ENCODE peak calls at places on chromosomes 7 and 10, in five cellular contexts. O is aorta, I is heart left ventricle, W is GM23248, H is body of pancreas. Z is an unnamed sample. For H3K36me3 and H3K4me1, the result is how much of the 10 kb centered on the place peaks cover.

GRCh38 chr7:1169409-1170368 is 9.7 kb upstream of the ZFAND2A start:
- DNase-seq in O (peak), I (peak), W (peak), H (peak), Z (peak)

GRCh38 chr10:96577037-96577436 is 9.8 kb downstream of the TM9SF3 start:
- DNase-seq in O (no peak), I (no peak), W (no peak), H (no peak), Z (no peak)

GRCh38 chr10:114334301-114334700 is 70.0 kb downstream of the AFAP1L2 start:
- DNase-seq in O (no peak), I (no peak), W (no peak), H (no peak), Z (no peak)

GRCh38 chr10:14416308-14416700 is 85.6 kb upstream of the FRMD4A start:
- DNase-seq in O (no peak), I (no peak), W (no peak), H (no peak), Z (no peak)

GRCh38 chr7:151081170-151082101 is 827 bp upstream of the FASTK start:
- DNase-seq in O (no peak), I (peak), W (peak), H (no peak), Z (no peak)

GRCh38 chr10:5752301-5752871 is 60.8 kb downstream of the GDI2 start:
- DNase-seq in O (no peak), I (no peak), W (peak), H (no peak), Z (no peak)

GRCh38 chr10:93222211-93222754 is 148.6 kb downstream of the CYP26A1 start:
- DNase-seq in O (no peak), I (no peak), W (peak), H (no peak), Z (no peak)

GRCh38 chr10:9895981-9896380 is 1121.7 kb upstream of the CELF2 start:
- DNase-seq in O (no peak), I (no peak), W (no peak), H (no peak), Z (no peak)

GRCh38 chr10:63917363-63917762 is 396.2 kb downstream of the REEP3 start:
- DNase-seq in O (no peak), I (no peak), W (no peak), H (no peak), Z (no peak)

GRCh38 chr7:94059747-94060146 is 55.6 kb upstream of the BET1 start:
- DNase-seq in O (no peak), I (no peak), W (peak), H (no peak), Z (no peak)
- H3K4me3 ChIP-seq in O (no peak), I (no peak), W (no peak), H (no peak), Z (no peak)

DNA sequence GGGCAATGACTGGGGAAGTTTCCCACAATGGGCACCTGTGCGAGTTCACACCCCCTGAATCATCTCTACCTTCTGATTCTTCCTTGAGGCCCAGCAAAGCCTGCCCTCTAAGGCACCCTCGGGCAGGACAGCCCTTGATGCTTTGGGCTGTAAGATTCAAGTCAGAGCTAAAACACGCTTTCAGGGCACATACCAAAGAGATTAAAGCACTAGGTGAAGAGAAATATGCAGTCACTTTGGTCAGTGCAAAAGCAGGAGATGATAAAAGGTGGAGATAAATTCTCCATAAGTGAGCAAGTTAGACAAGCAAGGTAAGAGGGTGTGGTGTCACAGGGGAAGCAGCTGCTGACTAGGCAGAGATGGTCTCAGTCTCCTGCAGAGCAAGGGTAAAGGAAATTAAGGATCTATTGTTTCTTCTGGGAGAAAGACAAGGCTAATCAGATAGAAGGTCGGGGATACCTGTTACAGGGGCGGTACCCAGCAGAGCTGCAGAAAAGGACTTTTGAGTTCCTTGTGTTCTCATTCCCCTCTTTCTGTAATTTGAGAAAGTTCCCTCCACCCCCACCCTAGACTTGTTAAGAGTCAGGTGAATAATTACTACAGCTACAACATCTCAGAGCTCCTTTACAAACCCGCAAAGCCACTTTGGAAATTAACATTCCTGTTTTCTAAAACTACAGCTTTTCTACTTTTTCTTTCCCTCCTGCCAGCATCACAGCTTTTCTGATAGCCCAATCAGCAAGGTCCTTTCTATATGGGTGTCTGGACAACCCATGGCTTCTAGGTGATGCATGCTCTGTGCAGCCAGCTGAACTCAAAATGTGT is 26.4 kb downstream of the PDLIM1 start:
- DNase-seq in O (no peak), I (no peak), W (no peak), H (no peak), Z (peak)
- H3K36me3 ChIP-seq in O (under half), I (under half), W (under half), H (under half), Z (under half)

DNA sequence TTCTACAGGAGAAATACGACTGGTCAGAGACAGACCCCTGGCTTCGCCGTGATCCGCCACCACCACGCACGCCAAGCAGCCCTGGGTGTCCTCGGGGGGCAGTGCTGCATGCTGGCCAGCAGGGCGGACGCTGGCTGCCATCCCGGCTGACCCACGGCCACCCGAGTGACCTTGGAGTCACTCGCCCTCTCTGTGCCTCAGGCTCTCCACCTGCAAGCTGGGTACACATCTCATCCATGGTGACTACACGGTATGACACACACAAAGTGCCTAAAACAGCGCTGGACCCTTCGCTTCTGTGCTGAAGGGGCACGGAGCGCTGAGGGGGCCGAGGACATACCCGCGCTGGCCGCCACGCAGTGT is 62.0 kb upstream of the RNF32 start:
- DNase-seq in O (no peak), I (no peak), W (no peak), H (no peak), Z (no peak)
- H3K4me1 ChIP-seq in O (under half), I (under half), W (under half), H (under half), Z (under half)

GRCh38 chr7:143258830-143259229 is 4.4 kb upstream of the GSTK1 start:
- DNase-seq in O (no peak), I (no peak), W (no peak), H (no peak), Z (no peak)
- H3K4me3 ChIP-seq in O (no peak), I (no peak), W (no peak), H (no peak), Z (no peak)

GRCh38 chr10:13140627-13141190 is 20.6 kb upstream of the MCM10 start:
- DNase-seq in O (no peak), I (no peak), W (no peak), H (no peak), Z (no peak)
- H3K36me3 ChIP-seq in O (under half), I (under half), W (half or more), H (under half), Z (under half)

GRCh38 chr10:73408978-73409521 is 4.8 kb downstream of the ANXA7 start:
- DNase-seq in O (no peak), I (no peak), W (no peak), H (no peak), Z (no peak)
- H3K4me1 ChIP-seq in O (under half), I (under half), W (under half), H (under half), Z (under half)

GRCh38 chr7:27251513-27252306 is 9.1 kb downstream of the EVX1 start:
- DNase-seq in O (no peak), I (no peak), W (no peak), H (no peak), Z (no peak)
- H3K4me3 ChIP-seq in O (no peak), I (peak), W (no peak), H (no peak), Z (no peak)

GRCh38 chr10:101656915-101657314 is 38.1 kb downstream of the FBXW4 start:
- DNase-seq in O (no peak), I (no peak), W (no peak), H (no peak), Z (no peak)
- H3K36me3 ChIP-seq in O (under half), I (under half), W (under half), H (under half), Z (under half)

GRCh38 chr10:47023237-47024045 is 112.2 kb downstream of the PTPN20 start:
- DNase-seq in O (no peak), I (peak), W (peak), H (peak), Z (no peak)

GRCh38 chr10:47019546-47019945 is 108.3 kb downstream of the PTPN20 start:
- DNase-seq in O (no peak), I (no peak), W (no peak), H (no peak), Z (no peak)

GRCh38 chr10:47021850-47022249 is 110.6 kb downstream of the PTPN20 start:
- DNase-seq in O (no peak), I (no peak), W (no peak), H (no peak), Z (no peak)

GRCh38 chr10:47022311-47023131 is 111.3 kb downstream of the PTPN20 start:
- DNase-seq in O (no peak), I (no peak), W (no peak), H (peak), Z (no peak)

DNA sequence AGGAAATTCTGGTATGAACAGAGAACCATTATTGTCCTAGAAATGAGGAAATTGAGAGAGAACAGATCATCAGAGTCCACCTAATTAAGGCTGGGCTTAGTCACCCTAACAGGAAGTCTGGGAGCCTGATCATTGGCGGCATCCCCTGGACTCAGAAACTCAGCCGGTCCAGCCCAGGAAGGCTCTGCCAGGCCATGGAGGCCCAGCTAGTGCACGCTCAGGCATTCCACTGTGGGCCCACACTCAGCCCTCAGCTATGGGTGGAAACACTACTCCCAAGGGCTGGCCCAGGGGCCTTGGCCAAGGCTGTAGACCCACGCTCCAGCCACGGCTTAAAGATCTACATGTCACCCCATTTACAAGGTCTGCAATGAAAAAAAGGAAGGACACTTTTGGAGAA is 109.3 kb downstream of the PTPN20 start:
- DNase-seq in O (peak), I (no peak), W (peak), H (no peak), Z (no peak)
- H3K4me1 ChIP-seq in O (under half), I (under half), W (under half), H (under half), Z (under half)